ENCODE peak calls at places on chromosomes 4 and X, in nine cellular contexts. One of them, this sample, is unnamed.
A peak's percentile ranks its signal among the peaks of the same experiment; 100 is the strongest.

GRCh38 chr4:15004701-15005301 is 2.5 kb downstream of the CPEB2 start:
- DNase-seq in central memory CD4-positive, alpha-beta T cell: peak; percentile 28
- DNase-seq in aorta: peak; percentile 90
- DNase-seq in GM12878: no peak
- DNase-seq in epithelial cell of esophagus: peak; percentile 78
- DNase-seq in C1 segment of cervical spinal cord: peak; percentile 58
- DNase-seq in M059J: peak; percentile 89
- DNase-seq in activated CD8-positive, alpha-beta memory T cell treated with anti-CD3 and anti-CD28 coated beads for 48 hours: peak; percentile 7
- DNase-seq in progenitor cell of endocrine pancreas: peak; percentile 38
- DNase-seq in this sample: peak; percentile 54

GRCh38 chr4:132384709-132385108 is 764.4 kb upstream of the PCDH10 start:
- DNase-seq in central memory CD4-positive, alpha-beta T cell: no peak
- DNase-seq in C1 segment of cervical spinal cord: no peak
- DNase-seq in activated CD8-positive, alpha-beta memory T cell treated with anti-CD3 and anti-CD28 coated beads for 48 hours: no peak
- DNase-seq in aorta: no peak
- DNase-seq in epithelial cell of esophagus: peak; percentile 42
- DNase-seq in GM12878: no peak
- DNase-seq in progenitor cell of endocrine pancreas: no peak
- DNase-seq in M059J: no peak
- DNase-seq in this sample: no peak

GRCh38 chr4:4417886-4418285 is 31.0 kb downstream of the NSG1 start:
- DNase-seq in M059J: no peak
- DNase-seq in GM12878: no peak
- DNase-seq in C1 segment of cervical spinal cord: no peak
- DNase-seq in central memory CD4-positive, alpha-beta T cell: no peak
- DNase-seq in progenitor cell of endocrine pancreas: no peak
- DNase-seq in aorta: no peak
- DNase-seq in epithelial cell of esophagus: no peak
- DNase-seq in activated CD8-positive, alpha-beta memory T cell treated with anti-CD3 and anti-CD28 coated beads for 48 hours: no peak
- DNase-seq in this sample: no peak

GRCh38 chr4:157896726-157897125 is 276.1 kb downstream of the GASK1B start:
- DNase-seq in central memory CD4-positive, alpha-beta T cell: no peak
- DNase-seq in epithelial cell of esophagus: no peak
- DNase-seq in aorta: no peak
- DNase-seq in GM12878: no peak
- DNase-seq in progenitor cell of endocrine pancreas: no peak
- DNase-seq in M059J: no peak
- DNase-seq in activated CD8-positive, alpha-beta memory T cell treated with anti-CD3 and anti-CD28 coated beads for 48 hours: no peak
- DNase-seq in C1 segment of cervical spinal cord: no peak
- DNase-seq in this sample: no peak

GRCh38 chrX:40268126-40268525 is 170.4 kb upstream of the BCOR start:
- DNase-seq in GM12878: no peak
- DNase-seq in progenitor cell of endocrine pancreas: no peak
- DNase-seq in M059J: no peak
- DNase-seq in epithelial cell of esophagus: no peak
- DNase-seq in activated CD8-positive, alpha-beta memory T cell treated with anti-CD3 and anti-CD28 coated beads for 48 hours: no peak
- DNase-seq in aorta: no peak
- DNase-seq in C1 segment of cervical spinal cord: no peak
- DNase-seq in central memory CD4-positive, alpha-beta T cell: no peak
- DNase-seq in this sample: peak; percentile 24

GRCh38 chrX:86137071-86137470 is 11.2 kb upstream of the DACH2 start:
- DNase-seq in activated CD8-positive, alpha-beta memory T cell treated with anti-CD3 and anti-CD28 coated beads for 48 hours: no peak
- DNase-seq in GM12878: no peak
- DNase-seq in epithelial cell of esophagus: peak; percentile 71
- DNase-seq in M059J: no peak
- DNase-seq in C1 segment of cervical spinal cord: no peak
- DNase-seq in aorta: no peak
- DNase-seq in central memory CD4-positive, alpha-beta T cell: no peak
- DNase-seq in progenitor cell of endocrine pancreas: no peak
- DNase-seq in this sample: peak; percentile 1

GRCh38 chrX:143940119-143940518 is 56.2 kb downstream of the UBE2NL start:
- DNase-seq in epithelial cell of esophagus: no peak
- DNase-seq in activated CD8-positive, alpha-beta memory T cell treated with anti-CD3 and anti-CD28 coated beads for 48 hours: no peak
- DNase-seq in progenitor cell of endocrine pancreas: no peak
- DNase-seq in central memory CD4-positive, alpha-beta T cell: no peak
- DNase-seq in C1 segment of cervical spinal cord: no peak
- DNase-seq in M059J: no peak
- DNase-seq in aorta: no peak
- DNase-seq in GM12878: no peak
- DNase-seq in this sample: no peak

GRCh38 chrX:134174273-134174660 is 62.7 kb upstream of the CCDC160 start:
- DNase-seq in M059J: no peak
- DNase-seq in C1 segment of cervical spinal cord: no peak
- DNase-seq in GM12878: no peak
- DNase-seq in activated CD8-positive, alpha-beta memory T cell treated with anti-CD3 and anti-CD28 coated beads for 48 hours: no peak
- DNase-seq in epithelial cell of esophagus: no peak
- DNase-seq in central memory CD4-positive, alpha-beta T cell: no peak
- DNase-seq in progenitor cell of endocrine pancreas: no peak
- DNase-seq in aorta: no peak
- DNase-seq in this sample: no peak

GRCh38 chr4:29948858-29949257 is 771.3 kb upstream of the PCDH7 start:
- DNase-seq in aorta: no peak
- DNase-seq in M059J: peak; percentile 15
- DNase-seq in progenitor cell of endocrine pancreas: no peak
- DNase-seq in central memory CD4-positive, alpha-beta T cell: no peak
- DNase-seq in C1 segment of cervical spinal cord: no peak
- DNase-seq in activated CD8-positive, alpha-beta memory T cell treated with anti-CD3 and anti-CD28 coated beads for 48 hours: no peak
- DNase-seq in epithelial cell of esophagus: peak; percentile 19
- DNase-seq in GM12878: no peak
- DNase-seq in this sample: no peak

GRCh38 chr4:8000247-8000646 is 60.6 kb upstream of the AFAP1 start:
- DNase-seq in C1 segment of cervical spinal cord: no peak
- DNase-seq in central memory CD4-positive, alpha-beta T cell: no peak
- DNase-seq in activated CD8-positive, alpha-beta memory T cell treated with anti-CD3 and anti-CD28 coated beads for 48 hours: no peak
- DNase-seq in aorta: no peak
- DNase-seq in epithelial cell of esophagus: no peak
- DNase-seq in M059J: no peak
- DNase-seq in progenitor cell of endocrine pancreas: no peak
- DNase-seq in GM12878: no peak
- DNase-seq in this sample: no peak

GRCh38 chrX:19912-20571 is 261.1 kb upstream of the PLCXD1 start:
- DNase-seq in epithelial cell of esophagus: peak; percentile 5
- DNase-seq in aorta: no peak
- DNase-seq in GM12878: no peak
- DNase-seq in central memory CD4-positive, alpha-beta T cell: no peak
- DNase-seq in C1 segment of cervical spinal cord: no peak
- DNase-seq in progenitor cell of endocrine pancreas: no peak
- DNase-seq in M059J: no peak
- DNase-seq in activated CD8-positive, alpha-beta memory T cell treated with anti-CD3 and anti-CD28 coated beads for 48 hours: no peak
- DNase-seq in this sample: no peak

GRCh38 chr4:60923075-60923474 is 277.1 kb upstream of the ADGRL3 start:
- DNase-seq in GM12878: no peak
- DNase-seq in C1 segment of cervical spinal cord: no peak
- DNase-seq in activated CD8-positive, alpha-beta memory T cell treated with anti-CD3 and anti-CD28 coated beads for 48 hours: no peak
- DNase-seq in M059J: no peak
- DNase-seq in central memory CD4-positive, alpha-beta T cell: no peak
- DNase-seq in progenitor cell of endocrine pancreas: no peak
- DNase-seq in epithelial cell of esophagus: no peak
- DNase-seq in aorta: no peak
- DNase-seq in this sample: no peak

GRCh38 chrX:153779891-153780677 is 757 bp upstream of the SRPK3 start:
- DNase-seq in epithelial cell of esophagus: no peak
- DNase-seq in central memory CD4-positive, alpha-beta T cell: no peak
- DNase-seq in C1 segment of cervical spinal cord: no peak
- DNase-seq in aorta: no peak
- DNase-seq in M059J: peak; percentile 20
- DNase-seq in activated CD8-positive, alpha-beta memory T cell treated with anti-CD3 and anti-CD28 coated beads for 48 hours: no peak
- DNase-seq in progenitor cell of endocrine pancreas: no peak
- DNase-seq in GM12878: no peak
- DNase-seq in this sample: no peak

GRCh38 chr4:114600066-114600552 is 1.5 kb downstream of the UGT8 start:
- DNase-seq in central memory CD4-positive, alpha-beta T cell: no peak
- DNase-seq in epithelial cell of esophagus: no peak
- DNase-seq in progenitor cell of endocrine pancreas: no peak
- DNase-seq in activated CD8-positive, alpha-beta memory T cell treated with anti-CD3 and anti-CD28 coated beads for 48 hours: no peak
- DNase-seq in M059J: no peak
- DNase-seq in C1 segment of cervical spinal cord: no peak
- DNase-seq in GM12878: no peak
- DNase-seq in aorta: no peak
- DNase-seq in this sample: no peak

GRCh38 chr4:80388284-80388607 is 52.7 kb downstream of the CFAP299 start:
- DNase-seq in M059J: no peak
- DNase-seq in activated CD8-positive, alpha-beta memory T cell treated with anti-CD3 and anti-CD28 coated beads for 48 hours: no peak
- DNase-seq in GM12878: no peak
- DNase-seq in progenitor cell of endocrine pancreas: no peak
- DNase-seq in C1 segment of cervical spinal cord: no peak
- DNase-seq in aorta: no peak
- DNase-seq in epithelial cell of esophagus: no peak
- DNase-seq in central memory CD4-positive, alpha-beta T cell: no peak
- DNase-seq in this sample: no peak